ENCODE peak calls at places on chromosomes 4 and X, in nine cellular contexts. U is AG09319, X is psoas muscle, K is upper lobe of right lung, Z is IMR-90, F is mesothelial cell of epicardium, O is activated B cell treated with CpG ODN at 0.5 μM for 24 hours, A is AG04449, D is choroid plexus epithelial cell. M is an unnamed sample.

GRCh38 chr4:102541708-102542107 is 40.5 kb downstream of the NFKB1 start:
- DNase-seq in U (no peak), X (peak; percentile 43), K (no peak), Z (no peak), F (no peak), O (no peak), A (no peak), D (no peak), M (no peak)

GRCh38 chr4:40629401-40630334 is at the start of gene RBM47:
- DNase-seq in U (peak; percentile 3), X (peak; percentile 71), K (peak; percentile 94), Z (peak; percentile 40), F (peak; percentile 81), O (peak; percentile 29), A (no peak), D (peak; percentile 51), M (peak; percentile 13)

GRCh38 chr4:70000713-70001112 is 4.9 kb downstream of the STATH start:
- DNase-seq in U (no peak), X (no peak), K (no peak), Z (no peak), F (no peak), O (no peak), A (no peak), D (no peak), M (no peak)

GRCh38 chr4:143658336-143658735 is 42.1 kb downstream of the FREM3 start:
- DNase-seq in U (no peak), X (no peak), K (no peak), Z (no peak), F (no peak), O (no peak), A (no peak), D (no peak), M (no peak)

GRCh38 chr4:170124391-170124790 is 34.6 kb upstream of the AADAT start:
- DNase-seq in U (no peak), X (no peak), K (no peak), Z (no peak), F (no peak), O (no peak), A (no peak), D (no peak), M (no peak)

GRCh38 chrX:72042860-72043248 is 88.9 kb downstream of the RTL5 start:
- DNase-seq in U (no peak), X (no peak), K (no peak), Z (no peak), F (no peak), O (no peak), A (no peak), D (no peak), M (no peak)

GRCh38 chr4:2852481-2852881 is 8.8 kb downstream of the ADD1 start:
- DNase-seq in U (no peak), X (peak; percentile 66), K (peak; percentile 69), Z (no peak), F (no peak), O (no peak), A (no peak), D (no peak), M (no peak)

GRCh38 chr4:145956288-145956890 is 17.8 kb upstream of the ZNF827 start:
- DNase-seq in U (no peak), X (no peak), K (no peak), Z (peak; percentile 40), F (no peak), O (no peak), A (no peak), D (peak; percentile 65), M (peak; percentile 33)

GRCh38 chr4:125303058-125303457 is 11.7 kb upstream of the FAT4 start:
- DNase-seq in U (no peak), X (no peak), K (no peak), Z (peak; percentile 77), F (no peak), O (no peak), A (no peak), D (no peak), M (peak; percentile 36)

GRCh38 chr4:145099653-145100052 is 1.5 kb downstream of the ABCE1 start:
- DNase-seq in U (no peak), X (no peak), K (no peak), Z (peak; percentile 5), F (no peak), O (no peak), A (no peak), D (no peak), M (no peak)

GRCh38 chrX:80808160-80808735 is 1.4 kb downstream of the BRWD3 start:
- DNase-seq in U (peak; percentile 35), X (peak; percentile 81), K (peak; percentile 78), Z (peak; percentile 67), F (peak; percentile 53), O (peak; percentile 65), A (peak; percentile 23), D (peak; percentile 71), M (peak; percentile 44)

GRCh38 chrX:80810365-80810978 is 795 bp upstream of the BRWD3 start:
- DNase-seq in U (no peak), X (no peak), K (no peak), Z (no peak), F (no peak), O (no peak), A (no peak), D (peak; percentile 4), M (peak; percentile 2)

GRCh38 chrX:80808854-80809493 is 703 bp downstream of the BRWD3 start:
- DNase-seq in U (no peak), X (no peak), K (peak; percentile 62), Z (no peak), F (no peak), O (peak; percentile 27), A (no peak), D (peak; percentile 23), M (no peak)

GRCh38 chrX:80816051-80816450 is 6.4 kb upstream of the BRWD3 start:
- DNase-seq in U (no peak), X (no peak), K (no peak), Z (no peak), F (no peak), O (no peak), A (no peak), D (no peak), M (no peak)

DNA sequence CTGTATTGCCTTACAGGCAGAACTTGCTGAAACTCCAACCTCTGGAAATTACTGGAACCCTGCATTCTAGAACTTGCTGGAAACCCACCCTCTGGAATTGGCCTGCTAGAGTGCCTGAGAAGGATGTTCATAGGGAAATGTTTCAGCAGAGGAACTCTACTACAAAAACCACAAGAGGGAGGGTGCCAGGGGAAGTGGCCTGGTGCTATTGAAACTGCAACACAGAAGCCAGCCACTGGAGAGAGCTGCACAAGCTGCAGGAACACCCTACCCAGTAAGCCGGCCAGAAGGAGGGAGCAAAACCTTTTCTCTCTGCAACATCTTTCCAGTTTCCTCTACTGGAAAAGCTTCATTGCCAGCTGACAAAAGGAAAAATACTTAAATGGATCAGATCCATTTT is 2.5 kb upstream of the BRWD3 start:
- DNase-seq in U (no peak), X (no peak), K (no peak), Z (peak; percentile 19), F (no peak), O (no peak), A (no peak), D (peak; percentile 70), M (peak; percentile 43)
- TF ChIP-seq CTCF in U (no peak), X (no peak), K (no peak), Z (no peak), F (no peak), O (no peak), A (peak; percentile 16), D (peak; percentile 49), M (peak; percentile 37)

DNA sequence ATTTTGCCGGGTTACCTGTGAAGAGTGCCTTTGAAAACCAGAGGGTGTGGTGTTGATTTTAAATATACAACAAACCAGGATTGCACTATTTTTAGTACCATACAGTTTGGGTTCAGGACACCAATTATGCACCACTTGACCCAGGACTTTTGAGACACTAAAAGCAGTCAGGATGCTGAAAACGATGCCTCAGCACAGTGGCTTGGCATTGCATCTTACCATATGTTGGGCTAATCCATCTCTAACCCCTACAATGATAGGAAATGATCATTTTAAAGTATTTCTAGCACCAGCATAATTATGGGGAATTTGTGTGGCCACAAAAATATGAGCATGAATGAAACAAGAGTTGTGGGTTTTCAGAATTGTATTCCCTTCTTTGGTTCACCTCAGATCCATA is 4.1 kb downstream of the IBSP start:
- DNase-seq in U (no peak), X (no peak), K (no peak), Z (no peak), F (no peak), O (no peak), A (no peak), D (no peak), M (no peak)
- TF ChIP-seq CTCF in U (no peak), X (no peak), K (no peak), Z (no peak), F (no peak), O (no peak), A (no peak), D (no peak), M (no peak)

DNA sequence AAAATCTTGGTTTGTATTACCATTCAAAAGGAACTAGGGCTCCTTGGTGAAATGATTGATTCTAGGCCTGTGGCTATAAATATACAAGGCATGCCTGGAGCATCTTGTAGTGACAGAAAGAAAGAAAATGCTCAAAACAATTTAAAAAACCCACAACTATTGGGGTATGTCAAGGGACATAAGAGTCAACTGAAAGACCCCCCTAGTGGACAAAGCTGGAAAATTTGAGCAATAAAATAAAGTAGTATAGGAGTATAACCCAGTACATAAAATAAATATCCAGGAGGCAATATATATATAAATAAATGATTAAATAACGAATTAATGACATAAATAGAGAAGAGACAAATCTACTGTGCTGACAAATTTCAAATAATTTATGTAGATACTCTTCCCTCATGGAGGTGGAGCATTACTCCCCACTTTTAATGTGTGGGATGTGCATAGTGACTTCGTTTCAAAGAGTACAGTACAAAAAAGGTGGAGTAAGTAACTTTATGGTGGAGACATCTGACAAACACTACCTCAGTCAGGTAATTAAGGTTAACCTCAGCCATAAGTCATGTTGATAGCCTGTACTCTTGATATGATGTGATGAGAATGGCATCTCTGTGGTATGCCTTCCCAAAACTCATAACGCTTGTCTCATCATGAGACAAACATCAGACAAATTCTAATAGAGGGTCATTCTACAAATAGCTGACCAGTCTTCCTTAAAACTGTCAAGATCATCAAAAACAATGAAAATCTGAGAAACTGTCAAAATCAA is 185.0 kb upstream of the GLRA2 start:
- DNase-seq in U (no peak), X (no peak), K (no peak), Z (no peak), F (no peak), O (no peak), A (no peak), D (no peak), M (no peak)
- TF ChIP-seq CTCF in U (no peak), X (no peak), K (no peak), Z (no peak), F (peak; percentile 52), O (no peak), A (no peak), D (no peak), M (peak; percentile 56)

GRCh38 chr4:61501812-61502211 is 301.7 kb downstream of the ADGRL3 start:
- DNase-seq in U (no peak), X (no peak), K (no peak), Z (no peak), F (no peak), O (no peak), A (no peak), D (no peak), M (no peak)

GRCh38 chr4:61505773-61506640 is 305.9 kb downstream of the ADGRL3 start:
- DNase-seq in U (no peak), X (no peak), K (no peak), Z (no peak), F (no peak), O (no peak), A (no peak), D (no peak), M (no peak)

DNA sequence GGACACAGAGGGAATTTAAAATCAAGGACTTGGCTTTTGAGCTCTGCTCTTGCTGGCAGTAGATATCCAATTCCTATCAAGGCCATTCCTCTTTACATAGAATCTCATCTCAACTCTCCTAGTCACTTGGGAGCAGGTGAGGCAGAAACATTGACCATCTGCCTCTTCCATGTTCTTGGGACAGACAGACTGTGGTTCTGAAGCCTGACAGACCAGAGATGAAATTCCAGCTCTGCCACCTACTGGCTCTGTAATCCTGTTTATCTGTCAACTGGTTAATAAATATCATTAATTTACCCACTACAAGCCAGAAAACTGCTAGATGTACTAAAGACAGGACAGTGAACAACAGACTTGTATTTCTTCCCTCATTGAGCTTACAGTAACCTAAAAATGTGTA is 300.8 kb downstream of the ADGRL3 start:
- DNase-seq in U (no peak), X (no peak), K (no peak), Z (no peak), F (no peak), O (no peak), A (no peak), D (peak; percentile 73), M (no peak)
- TF ChIP-seq CTCF in U (no peak), X (no peak), K (no peak), Z (no peak), F (no peak), O (no peak), A (no peak), D (peak; percentile 67), M (no peak)

M was measured in HFFc6.